ENCODE peak calls at places on chromosome 4, in nine cellular contexts. X is GM23338, W is uterus, R is sigmoid colon, N is SK-N-SH, E is right lobe of liver, Z is heart right ventricle, K is RWPE2, L is neural progenitor cell. C is an unnamed sample.

GRCh38 chr4:174111350-174111888 is 172.0 kb downstream of the FBXO8 start:
- DNase-seq in N (no peak), E (no peak), X (no peak), W (no peak), K (no peak), R (no peak), L (no peak), Z (no peak), C (no peak)

GRCh38 chr4:181204109-181204508 is 1039.1 kb upstream of the TENM3 start:
- DNase-seq in X (no peak), N (no peak), Z (no peak), K (no peak), E (no peak), R (no peak), L (no peak), W (no peak), C (no peak)

GRCh38 chr4:16233569-16234177 is 7.4 kb upstream of the TAPT1 start:
- DNase-seq in R (no peak), N (no peak), Z (no peak), E (no peak), L (no peak), K (no peak), X (no peak), W (no peak), C (no peak)

GRCh38 chr4:150814873-150815272 is 200.2 kb downstream of the LRBA start:
- DNase-seq in E (no peak), Z (no peak), W (no peak), K (no peak), R (no peak), N (no peak), L (no peak), X (no peak), C (no peak)

GRCh38 chr4:110195561-110196205 is 2.7 kb downstream of the ELOVL6 start:
- DNase-seq in X (no peak), L (no peak), K (no peak), N (no peak), Z (no peak), R (no peak), E (peak; percentile 49), W (no peak), C (no peak)

GRCh38 chr4:99087887-99088484 is 602 bp downstream of the ADH5 start:
- DNase-seq in L (peak; percentile 64), R (peak; percentile 95), N (peak; percentile 39), W (peak; percentile 74), K (no peak), Z (peak; percentile 49), X (peak; percentile 57), E (peak; percentile 78), C (peak; percentile 60)

GRCh38 chr4:85869156-85869555 is 394.2 kb downstream of the ARHGAP24 start:
- DNase-seq in N (no peak), X (peak; percentile 6), Z (peak; percentile 25), L (no peak), W (no peak), R (no peak), K (no peak), E (no peak), C (no peak)

GRCh38 chr4:98939892-98940298 is 11.0 kb upstream of the EIF4E start:
- DNase-seq in X (peak; percentile 86), W (no peak), N (peak; percentile 42), E (no peak), R (no peak), Z (no peak), K (no peak), L (peak; percentile 64), C (no peak)

GRCh38 chr4:184766421-184766820 is 32.5 kb upstream of the CENPU start:
- DNase-seq in K (no peak), N (no peak), Z (no peak), W (no peak), X (no peak), R (no peak), E (no peak), L (no peak), C (no peak)

GRCh38 chr4:168516841-168517240 is 20.0 kb downstream of the PALLD start:
- DNase-seq in X (no peak), W (no peak), K (no peak), R (no peak), N (no peak), E (peak; percentile 58), L (no peak), Z (peak; percentile 43), C (peak; percentile 32)

GRCh38 chr4:15665738-15666365 is 10.7 kb upstream of the FBXL5 start:
- DNase-seq in R (no peak), K (no peak), Z (peak; percentile 16), N (no peak), E (no peak), X (no peak), W (no peak), L (no peak), C (no peak)

GRCh38 chr4:139115226-139115625 is 61.8 kb downstream of the ELF2 start:
- DNase-seq in R (no peak), Z (no peak), W (no peak), L (no peak), X (no peak), E (no peak), K (no peak), N (no peak), C (no peak)

GRCh38 chr4:148747721-148748268 is 305.6 kb upstream of the NR3C2 start:
- DNase-seq in X (no peak), Z (no peak), K (no peak), W (no peak), L (no peak), R (no peak), E (no peak), N (no peak), C (no peak)

GRCh38 chr4:96108146-96108545 is 268.3 kb downstream of the PDHA2 start:
- DNase-seq in Z (no peak), N (no peak), E (no peak), R (no peak), L (no peak), X (no peak), W (no peak), K (no peak), C (no peak)

GRCh38 chr4:88382621-88383020 is 4.0 kb downstream of the HERC6 start:
- DNase-seq in K (no peak), Z (no peak), W (no peak), R (no peak), N (no peak), X (no peak), E (no peak), L (no peak), C (no peak)

GRCh38 chr4:137638934-137639333 is 106.6 kb upstream of the PCDH18 start:
- DNase-seq in E (no peak), N (no peak), X (no peak), L (no peak), R (no peak), W (no peak), Z (no peak), K (no peak), C (no peak)

GRCh38 chr4:170849969-170850368 is 760.2 kb upstream of the AADAT start:
- DNase-seq in K (no peak), X (no peak), L (no peak), R (no peak), N (no peak), E (no peak), W (no peak), Z (no peak), C (no peak)

GRCh38 chr4:13546374-13546854 is 2.1 kb upstream of the NKX3-2 start:
- DNase-seq in Z (no peak), E (no peak), K (no peak), W (no peak), R (no peak), N (peak; percentile 11), X (peak; percentile 43), L (no peak), C (no peak)
- H3K4me1 ChIP-seq in Z (peaks cover 3% of the 10 kb centered on the region), E (peaks cover 12% of the 10 kb centered on the region), K (no peaks in the 10 kb centered on the region), W (peaks cover 11% of the 10 kb centered on the region), R (peaks cover 75% of the 10 kb centered on the region), N (peaks cover 5% of the 10 kb centered on the region), X (peaks cover 42% of the 10 kb centered on the region), L (no peaks in the 10 kb centered on the region), C (peaks cover 56% of the 10 kb centered on the region)

GRCh38 chr4:10093801-10094552 is 22.6 kb downstream of the WDR1 start:
- DNase-seq in W (no peak), K (no peak), R (no peak), Z (peak; percentile 75), N (peak; percentile 50), E (no peak), X (no peak), L (no peak), C (no peak)
- H3K4me1 ChIP-seq in W (peaks cover 38% of the 10 kb centered on the region), K (peaks cover 43% of the 10 kb centered on the region), R (peaks cover 91% of the 10 kb centered on the region), Z (peaks cover 57% of the 10 kb centered on the region), N (peaks cover 35% of the 10 kb centered on the region), E (no peaks in the 10 kb centered on the region), X (peaks cover 5% of the 10 kb centered on the region), L (peaks cover 16% of the 10 kb centered on the region), C (peaks cover 97% of the 10 kb centered on the region)

GRCh38 chr4:2258091-2259035 is 3.5 kb downstream of the MXD4 start:
- DNase-seq in Z (peak; percentile 4), E (peak; percentile 46), N (peak; percentile 8), X (no peak), W (peak; percentile 17), L (no peak), R (no peak), K (peak; percentile 60), C (peak; percentile 14)

GRCh38 chr4:2259541-2260267 is 2.2 kb downstream of the MXD4 start:
- DNase-seq in K (peak; percentile 46), R (peak; percentile 68), L (no peak), Z (peak; percentile 4), N (no peak), X (no peak), E (peak; percentile 45), W (peak; percentile 16), C (peak; percentile 14)

GRCh38 chr4:2260336-2261109 is 1.4 kb downstream of the MXD4 start:
- DNase-seq in K (peak; percentile 47), R (peak; percentile 74), W (peak; percentile 23), Z (peak; percentile 15), X (no peak), N (no peak), E (peak; percentile 46), L (no peak), C (peak; percentile 22)

GRCh38 chr4:2257361-2258001 is 4.4 kb downstream of the MXD4 start:
- DNase-seq in Z (peak; percentile 6), W (peak; percentile 23), E (no peak), N (peak; percentile 16), R (peak; percentile 69), K (peak; percentile 50), L (no peak), X (no peak), C (peak; percentile 20)

GRCh38 chr4:2259036-2259540 is 2.8 kb downstream of the MXD4 start:
- DNase-seq in E (peak; percentile 44), N (no peak), Z (no peak), R (peak; percentile 63), L (no peak), W (peak; percentile 32), X (no peak), K (no peak), C (peak; percentile 15)
- H3K4me1 ChIP-seq in E (peaks cover 6% of the 10 kb centered on the region), N (peaks cover 5% of the 10 kb centered on the region), Z (peaks cover 64% of the 10 kb centered on the region), R (peaks cover 84% of the 10 kb centered on the region), L (peaks cover 22% of the 10 kb centered on the region), W (peaks cover 45% of the 10 kb centered on the region), X (peaks cover 5% of the 10 kb centered on the region), K (peaks cover 15% of the 10 kb centered on the region), C (peaks cover 91% of the 10 kb centered on the region)

DNA sequence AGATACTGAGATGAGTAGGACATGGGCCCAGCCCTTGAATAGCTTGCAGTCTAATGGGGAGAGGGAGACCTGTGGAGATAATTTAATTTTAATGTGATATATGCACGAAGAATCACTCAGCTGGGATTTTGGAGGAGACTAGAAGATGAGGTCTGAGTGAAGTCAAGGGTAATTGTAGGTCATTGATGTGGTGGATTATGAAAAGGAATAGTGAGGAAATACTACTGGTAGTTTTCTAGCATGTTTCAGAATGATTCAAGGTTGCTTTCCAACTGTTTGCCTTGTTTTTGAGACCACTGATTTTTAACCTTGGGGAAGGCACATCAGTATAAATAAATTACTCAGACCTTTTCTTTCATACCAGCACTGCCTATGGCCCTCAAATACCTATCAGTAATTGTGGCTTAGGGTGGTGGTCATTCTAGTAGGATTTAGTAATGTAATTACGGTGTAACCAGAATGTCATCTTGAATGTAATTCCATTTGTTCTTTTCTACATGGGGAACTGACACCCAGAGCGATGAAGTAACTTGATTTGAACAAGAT is 25.6 kb downstream of the PTTG2 start:
- DNase-seq in R (no peak), E (no peak), K (no peak), N (no peak), Z (no peak), W (no peak), X (no peak), L (no peak), C (no peak)
- H3K4me1 ChIP-seq in R (peaks cover 87% of the 10 kb centered on the region), E (no peaks in the 10 kb centered on the region), K (peaks cover 15% of the 10 kb centered on the region), N (peaks cover 10% of the 10 kb centered on the region), Z (peaks cover 3% of the 10 kb centered on the region), W (peaks cover 9% of the 10 kb centered on the region), X (peaks cover 55% of the 10 kb centered on the region), L (peaks cover 4% of the 10 kb centered on the region), C (peaks cover 83% of the 10 kb centered on the region)